ENCODE peak calls at places on chromosomes 13 and 19, in seven cellular contexts. G is GM10248; Q is endothelial cell; S is foreskin keratinocyte; T is lung; E is AG09319; Z is CD4-positive, alpha-beta T cell. B is an unnamed sample.

GRCh38 chr19:49680473-49681351 is 3.6 kb downstream of the PRMT1 start:
- DNase-seq in Q (peak; percentile 99), Z (peak; percentile 94), S (peak; percentile 44), T (peak; percentile 88), G (peak; percentile 94), E (peak; percentile 53), B (no peak)

GRCh38 chr19:50669319-50670101 is 20.3 kb downstream of the C19orf81 start:
- DNase-seq in G (peak; percentile 59), S (no peak), T (no peak), Z (no peak), E (no peak), Q (no peak), B (no peak)

GRCh38 chr19:49331616-49332055 is 3.6 kb upstream of the CD37 start:
- DNase-seq in Q (no peak), T (no peak), S (peak; percentile 20), Z (peak; percentile 36), E (no peak), G (peak; percentile 74), B (no peak)

GRCh38 chr19:29326351-29326750 is 113.4 kb upstream of the UQCRFS1 start:
- DNase-seq in T (peak; percentile 22), Q (no peak), E (no peak), Z (no peak), S (no peak), G (no peak), B (no peak)

GRCh38 chr19:45766919-45767346 is 2.1 kb downstream of the SIX5 start:
- DNase-seq in Q (no peak), G (no peak), Z (no peak), E (no peak), T (no peak), S (no peak), B (no peak)

GRCh38 chr19:3175761-3176714 is 2.5 kb upstream of the S1PR4 start:
- DNase-seq in G (no peak), Q (no peak), E (peak; percentile 47), T (peak; percentile 92), Z (no peak), S (peak; percentile 97), B (no peak)

GRCh38 chr19:41997851-41998229 is 3.8 kb upstream of the ATP1A3 start:
- DNase-seq in G (no peak), Z (no peak), E (no peak), Q (no peak), T (no peak), S (no peak), B (no peak)

GRCh38 chr19:41799444-41800000 is 3.1 kb downstream of the CEACAM3 start:
- DNase-seq in T (peak; percentile 38), G (no peak), Q (no peak), S (no peak), Z (no peak), E (no peak), B (peak; percentile 38)

GRCh38 chr13:72853000-72853399 is 71.1 kb downstream of the PIBF1 start:
- DNase-seq in S (no peak), Q (no peak), G (no peak), E (no peak), T (no peak), Z (no peak), B (no peak)

GRCh38 chr13:102642475-102642874 is 45.7 kb downstream of the TPP2 start:
- DNase-seq in T (peak; percentile 46), S (no peak), E (no peak), G (no peak), Q (no peak), Z (no peak), B (no peak)

GRCh38 chr13:113076681-113077401 is 28.8 kb upstream of the F7 start:
- DNase-seq in Q (no peak), E (no peak), S (no peak), G (no peak), T (no peak), Z (no peak), B (peak; percentile 83)

GRCh38 chr13:74026753-74027152 is 107.5 kb downstream of the KLF12 start:
- DNase-seq in E (no peak), G (peak; percentile 41), S (peak; percentile 36), Q (peak; percentile 57), T (no peak), Z (peak; percentile 64), B (no peak)

GRCh38 chr19:1469936-1470863 is 8.8 kb downstream of the C19orf25 start:
- DNase-seq in Z (peak; percentile 79), Q (no peak), T (no peak), S (peak; percentile 37), G (peak; percentile 74), E (no peak), B (no peak)

GRCh38 chr19:3234800-3235199 is 10.3 kb downstream of the CELF5 start:
- DNase-seq in Z (no peak), S (no peak), T (no peak), E (no peak), Q (peak; percentile 36), G (no peak), B (no peak)

GRCh38 chr13:49789961-49790360 is 2.5 kb downstream of the KPNA3 start:
- DNase-seq in Z (no peak), Q (no peak), E (no peak), T (no peak), G (no peak), S (no peak), B (no peak)

GRCh38 chr13:49791214-49791752 is 1.2 kb downstream of the KPNA3 start:
- DNase-seq in Q (peak; percentile 4), E (no peak), Z (peak; percentile 1), S (peak; percentile 33), G (peak; percentile 48), T (no peak), B (no peak)

GRCh38 chr13:49791753-49792549 is 531 bp downstream of the KPNA3 start:
- DNase-seq in S (peak; percentile 25), Z (peak; percentile 30), G (peak; percentile 54), T (peak; percentile 35), E (no peak), Q (peak; percentile 54), B (no peak)

GRCh38 chr13:49792550-49793324 is at the start of gene KPNA3:
- DNase-seq in Z (peak; percentile 94), T (peak; percentile 95), G (peak; percentile 94), Q (peak; percentile 91), S (peak; percentile 95), E (peak; percentile 88), B (peak; percentile 97)
- TF ChIP-seq CTCF in Z (no peak), T (no peak), G (peak; percentile 51), Q (no peak), S (peak; percentile 56), E (no peak), B (peak; percentile 57)

GRCh38 chr19:33227242-33227650 is 1.6 kb upstream of the SLC7A10 start:
- DNase-seq in T (peak; percentile 67), Z (no peak), G (no peak), Q (no peak), E (no peak), S (no peak), B (peak; percentile 76)
- TF ChIP-seq CTCF in T (no peak), Z (no peak), G (no peak), Q (no peak), E (no peak), S (no peak), B (no peak)

GRCh38 chr13:22256111-22256639 is 585.3 kb downstream of the FGF9 start:
- DNase-seq in G (no peak), E (no peak), Z (no peak), S (no peak), T (no peak), Q (no peak), B (no peak)
- TF ChIP-seq CTCF in G (no peak), E (no peak), Z (no peak), S (no peak), T (no peak), Q (peak; percentile 53), B (peak; percentile 69)

GRCh38 chr13:110507678-110508381 is 53.7 kb downstream of the RAB20 start:
- DNase-seq in G (no peak), Z (no peak), E (no peak), Q (no peak), T (peak; percentile 45), S (no peak), B (no peak)
- TF ChIP-seq CTCF in G (no peak), Z (no peak), E (no peak), Q (no peak), T (no peak), S (peak; percentile 40), B (peak; percentile 47)

GRCh38 chr13:100984349-100984748 is 309.8 kb upstream of the TMTC4 start:
- DNase-seq in T (no peak), G (no peak), S (peak; percentile 3), Z (no peak), E (no peak), Q (no peak), B (no peak)

GRCh38 chr13:100977841-100978240 is 303.2 kb upstream of the TMTC4 start:
- DNase-seq in G (no peak), Z (no peak), E (no peak), Q (no peak), T (no peak), S (no peak), B (no peak)

GRCh38 chr13:100983111-100983510 is 308.5 kb upstream of the TMTC4 start:
- DNase-seq in G (no peak), E (no peak), S (no peak), Q (no peak), Z (no peak), T (no peak), B (no peak)

GRCh38 chr13:100976993-100977392 is 302.4 kb upstream of the TMTC4 start:
- DNase-seq in Q (no peak), S (no peak), Z (no peak), G (no peak), E (no peak), T (no peak), B (no peak)

DNA sequence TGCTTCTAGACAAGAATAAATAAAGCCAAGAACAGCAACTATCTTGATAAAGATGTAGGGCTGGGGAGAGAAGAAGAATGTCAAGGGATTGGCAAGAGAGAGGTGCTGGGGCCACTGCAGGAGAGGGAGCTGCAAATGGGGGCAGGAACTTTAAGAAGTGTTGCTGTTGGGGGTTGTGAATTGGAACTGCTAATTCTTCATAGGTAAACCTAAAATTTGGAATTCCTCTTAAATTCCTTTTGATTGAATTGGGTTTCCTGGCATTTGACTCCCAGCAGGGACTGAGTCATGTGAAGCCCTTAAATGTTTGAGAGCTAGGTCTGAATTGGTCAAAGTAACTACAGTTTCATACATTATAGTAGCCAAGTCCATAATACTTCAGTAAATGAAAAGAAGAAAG is 305.6 kb upstream of the TMTC4 start:
- DNase-seq in S (no peak), E (no peak), Z (no peak), T (no peak), G (no peak), Q (no peak), B (no peak)
- TF ChIP-seq CTCF in S (no peak), E (no peak), Z (no peak), T (no peak), G (no peak), Q (no peak), B (no peak)

DNA sequence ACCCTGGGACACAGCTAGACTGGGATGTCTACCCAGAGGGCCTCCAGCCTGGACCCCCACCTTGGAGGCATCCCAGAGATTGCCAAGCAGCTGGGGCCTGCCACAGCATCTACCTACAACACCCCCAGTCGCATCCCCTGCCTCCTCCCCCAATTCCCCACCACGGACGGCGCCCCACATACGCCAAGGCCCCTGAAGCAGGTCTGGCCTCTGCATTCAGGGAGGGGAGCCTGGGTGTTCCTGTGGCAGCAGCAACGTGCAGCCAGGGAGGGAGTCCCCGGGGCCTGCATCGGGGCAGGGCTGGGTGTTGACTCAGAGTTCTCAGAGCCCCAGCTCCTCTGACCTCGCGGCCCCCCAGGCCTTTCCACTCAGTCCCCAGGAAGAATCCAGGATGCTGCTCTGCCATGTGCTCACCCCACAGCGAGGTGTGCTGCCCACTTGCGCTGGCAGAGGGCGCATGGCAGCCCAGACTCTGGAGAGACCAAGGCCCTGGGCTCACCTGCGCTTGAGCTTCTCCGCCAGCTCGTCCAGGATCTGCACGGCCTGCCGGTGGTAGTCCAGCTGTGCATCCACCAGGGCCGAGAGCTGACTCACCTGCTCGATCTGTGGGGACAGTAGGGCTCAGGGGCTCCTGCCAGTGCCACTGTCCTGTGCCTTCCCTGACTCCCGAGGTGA is 19.6 kb downstream of the MPND start:
- DNase-seq in T (no peak), S (no peak), Q (no peak), Z (no peak), E (no peak), G (no peak), B (peak; percentile 85)
- TF ChIP-seq CTCF in T (no peak), S (peak; percentile 55), Q (no peak), Z (no peak), E (no peak), G (no peak), B (peak; percentile 58)